ENCODE peak calls at places on chromosomes 5 and 9, in four cellular contexts. I, F, V and T are unnamed samples.

GRCh38 chr5:80711938-80712337 is 57.2 kb upstream of the DHFR start:
- DNase-seq in I (peak), F (no peak), V (no peak), T (peak)

GRCh38 chr9:93575706-93576295 is 583 bp upstream of the PHF2 start:
- DNase-seq in I (peak), F (no peak), V (no peak), T (peak)

GRCh38 chr5:172939045-172939444 is 20.2 kb upstream of the RPL26L1 start:
- DNase-seq in I (peak), F (no peak), V (no peak), T (no peak)

GRCh38 chr9:96777539-96777864 is 385 bp downstream of the ZNF510 start:
- DNase-seq in I (no peak), F (no peak), V (no peak), T (no peak)

GRCh38 chr5:78574157-78574673 is 74.4 kb downstream of the LHFPL2 start:
- DNase-seq in I (no peak), F (no peak), V (no peak), T (no peak)

GRCh38 chr9:19424176-19424779 is 15.5 kb downstream of the ACER2 start:
- DNase-seq in I (no peak), F (no peak), V (no peak), T (no peak)

GRCh38 chr5:145922059-145922458 is 14.3 kb upstream of the SH3RF2 start:
- DNase-seq in I (no peak), F (no peak), V (no peak), T (no peak)

GRCh38 chr5:94571415-94571814 is 47.0 kb downstream of the KIAA0825 start:
- DNase-seq in I (no peak), F (no peak), V (no peak), T (no peak)

GRCh38 chr5:112551437-112552018 is 132.5 kb upstream of the EPB41L4A start:
- DNase-seq in I (peak), F (no peak), V (no peak), T (peak)

GRCh38 chr5:37090123-37090726 is 159.0 kb downstream of the CPLANE1 start:
- DNase-seq in I (no peak), F (no peak), V (no peak), T (no peak)

GRCh38 chr5:58629190-58630159 is 46.6 kb downstream of the RAB3C start:
- DNase-seq in I (no peak), F (no peak), V (no peak), T (peak)

GRCh38 chr5:147160923-147161663 is 73.7 kb upstream of the STK32A start:
- DNase-seq in I (no peak), F (no peak), V (no peak), T (no peak)

GRCh38 chr5:108384741-108385140 is 2.8 kb upstream of the FBXL17 start:
- DNase-seq in I (no peak), F (no peak), V (no peak), T (no peak)

GRCh38 chr9:1285526-1285925 is 235.4 kb downstream of the DMRT2 start:
- DNase-seq in I (no peak), F (no peak), V (no peak), T (no peak)
- TF ChIP-seq NRF1 in I (no peak), F (no peak), V (no peak), T (no peak)

GRCh38 chr5:125798311-125798710 is 624.9 kb upstream of the GRAMD2B start:
- DNase-seq in I (no peak), F (no peak), V (no peak), T (no peak)
- TF ChIP-seq NRF1 in I (no peak), F (no peak), V (no peak), T (no peak)

DNA sequence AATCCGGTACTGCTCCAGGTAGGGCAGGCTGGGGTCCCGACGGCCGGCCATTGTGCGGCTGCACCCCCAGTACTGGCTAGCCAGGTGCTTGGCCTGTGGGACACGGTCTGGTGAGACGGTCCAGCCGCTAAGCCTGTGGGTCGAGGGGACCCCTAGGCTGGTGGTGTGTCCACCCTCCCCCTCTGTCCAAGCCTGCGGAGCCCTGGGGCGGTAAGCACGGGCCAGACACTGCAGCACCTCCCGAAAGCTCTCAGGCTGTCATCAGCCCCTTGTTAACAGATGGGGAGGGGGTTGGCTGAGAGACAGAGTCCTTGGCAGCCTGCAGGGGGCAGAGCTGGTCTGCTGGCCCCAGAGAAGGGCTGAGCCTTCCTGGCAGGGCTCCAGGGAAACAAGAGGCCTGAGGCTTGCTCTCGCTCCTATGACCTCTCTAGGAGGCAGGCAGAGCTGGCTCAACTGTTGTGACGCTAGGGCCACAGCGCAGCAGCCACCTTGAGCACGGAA is 11.8 kb upstream of the MRNIP start:
- DNase-seq in I (peak), F (no peak), V (peak), T (peak)
- TF ChIP-seq NRF1 in I (no peak), F (no peak), V (no peak), T (no peak)

DNA sequence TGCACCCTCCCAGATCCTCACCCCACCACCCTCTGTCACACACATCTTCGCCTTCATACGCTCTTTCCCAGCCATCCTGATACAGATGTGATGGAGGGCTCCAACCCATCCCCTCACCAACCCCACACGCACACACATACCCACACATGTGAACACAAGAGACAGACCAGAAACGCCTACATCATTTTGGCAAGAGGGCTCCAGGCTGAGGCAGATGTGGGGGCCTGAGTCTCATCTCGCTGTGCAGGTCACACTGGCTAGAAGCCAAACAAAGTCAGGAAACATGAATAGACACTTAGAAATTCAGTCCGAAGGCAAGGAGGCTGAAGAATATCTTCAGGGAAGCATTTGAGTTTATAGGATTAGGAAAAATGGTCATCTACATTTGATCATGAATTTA is 6.2 kb downstream of the PRDM12 start:
- DNase-seq in I (no peak), F (no peak), V (no peak), T (no peak)
- TF ChIP-seq NRF1 in I (no peak), F (no peak), V (no peak), T (no peak)